ENCODE peak calls at places on chromosome 3, in ten cellular contexts. One of them, this sample, is unnamed.

GRCh38 chr3:127748754-127749327 is 73.5 kb downstream of the MGLL start:
- DNase-seq in tibial nerve: no peak
- DNase-seq in transverse colon: no peak
- DNase-seq in effector memory CD4-positive, alpha-beta T cell: no peak
- DNase-seq in sigmoid colon: peak; percentile 78
- DNase-seq in suprapubic skin: peak; percentile 63
- DNase-seq in right cardiac atrium: peak; percentile 75
- DNase-seq in CD4-positive, CD25-positive, alpha-beta regulatory T cell: no peak
- DNase-seq in IMR-90: no peak
- DNase-seq in hepatocyte: no peak
- DNase-seq in this sample: peak; percentile 83

GRCh38 chr3:129060276-129061076 is at the start of gene GP9:
- DNase-seq in suprapubic skin: no peak
- DNase-seq in right cardiac atrium: no peak
- DNase-seq in CD4-positive, CD25-positive, alpha-beta regulatory T cell: no peak
- DNase-seq in effector memory CD4-positive, alpha-beta T cell: no peak
- DNase-seq in IMR-90: no peak
- DNase-seq in tibial nerve: no peak
- DNase-seq in hepatocyte: no peak
- DNase-seq in transverse colon: no peak
- DNase-seq in sigmoid colon: no peak
- DNase-seq in this sample: peak; percentile 68

GRCh38 chr3:98038241-98038640 is 3.1 kb upstream of the GABRR3 start:
- DNase-seq in hepatocyte: no peak
- DNase-seq in transverse colon: no peak
- DNase-seq in IMR-90: no peak
- DNase-seq in CD4-positive, CD25-positive, alpha-beta regulatory T cell: no peak
- DNase-seq in tibial nerve: no peak
- DNase-seq in suprapubic skin: no peak
- DNase-seq in right cardiac atrium: no peak
- DNase-seq in effector memory CD4-positive, alpha-beta T cell: no peak
- DNase-seq in sigmoid colon: no peak
- DNase-seq in this sample: no peak

GRCh38 chr3:25870452-25870851 is 80.6 kb downstream of the OXSM start:
- DNase-seq in suprapubic skin: no peak
- DNase-seq in sigmoid colon: no peak
- DNase-seq in transverse colon: no peak
- DNase-seq in hepatocyte: no peak
- DNase-seq in CD4-positive, CD25-positive, alpha-beta regulatory T cell: no peak
- DNase-seq in IMR-90: peak; percentile 34
- DNase-seq in effector memory CD4-positive, alpha-beta T cell: no peak
- DNase-seq in tibial nerve: no peak
- DNase-seq in right cardiac atrium: no peak
- DNase-seq in this sample: no peak

GRCh38 chr3:178455264-178455663 is 81.0 kb upstream of the KCNMB2 start:
- DNase-seq in effector memory CD4-positive, alpha-beta T cell: no peak
- DNase-seq in hepatocyte: no peak
- DNase-seq in right cardiac atrium: no peak
- DNase-seq in IMR-90: no peak
- DNase-seq in CD4-positive, CD25-positive, alpha-beta regulatory T cell: no peak
- DNase-seq in transverse colon: no peak
- DNase-seq in tibial nerve: no peak
- DNase-seq in suprapubic skin: no peak
- DNase-seq in sigmoid colon: no peak
- DNase-seq in this sample: no peak

GRCh38 chr3:108887137-108887536 is 64.6 kb downstream of the TRAT1 start:
- DNase-seq in hepatocyte: no peak
- DNase-seq in right cardiac atrium: no peak
- DNase-seq in transverse colon: no peak
- DNase-seq in suprapubic skin: no peak
- DNase-seq in IMR-90: no peak
- DNase-seq in CD4-positive, CD25-positive, alpha-beta regulatory T cell: no peak
- DNase-seq in tibial nerve: no peak
- DNase-seq in sigmoid colon: no peak
- DNase-seq in effector memory CD4-positive, alpha-beta T cell: no peak
- DNase-seq in this sample: no peak

GRCh38 chr3:129112308-129113052 is 9.1 kb downstream of the RAB43 start:
- DNase-seq in right cardiac atrium: no peak
- DNase-seq in sigmoid colon: no peak
- DNase-seq in transverse colon: no peak
- DNase-seq in tibial nerve: no peak
- DNase-seq in IMR-90: peak; percentile 35
- DNase-seq in CD4-positive, CD25-positive, alpha-beta regulatory T cell: no peak
- DNase-seq in effector memory CD4-positive, alpha-beta T cell: no peak
- DNase-seq in hepatocyte: no peak
- DNase-seq in suprapubic skin: no peak
- DNase-seq in this sample: no peak

GRCh38 chr3:62174116-62174515 is 199.2 kb downstream of the FEZF2 start:
- DNase-seq in hepatocyte: no peak
- DNase-seq in effector memory CD4-positive, alpha-beta T cell: no peak
- DNase-seq in tibial nerve: no peak
- DNase-seq in IMR-90: no peak
- DNase-seq in CD4-positive, CD25-positive, alpha-beta regulatory T cell: no peak
- DNase-seq in sigmoid colon: no peak
- DNase-seq in right cardiac atrium: no peak
- DNase-seq in transverse colon: no peak
- DNase-seq in suprapubic skin: no peak
- DNase-seq in this sample: no peak

GRCh38 chr3:193947636-193948035 is 188.3 kb upstream of the HES1 start:
- DNase-seq in effector memory CD4-positive, alpha-beta T cell: no peak
- DNase-seq in IMR-90: no peak
- DNase-seq in sigmoid colon: no peak
- DNase-seq in CD4-positive, CD25-positive, alpha-beta regulatory T cell: no peak
- DNase-seq in right cardiac atrium: no peak
- DNase-seq in tibial nerve: no peak
- DNase-seq in hepatocyte: no peak
- DNase-seq in transverse colon: no peak
- DNase-seq in suprapubic skin: no peak
- DNase-seq in this sample: no peak

GRCh38 chr3:128726691-128727031 is 678 bp downstream of the RAB7A start:
- DNase-seq in transverse colon: peak; percentile 73
- DNase-seq in IMR-90: peak; percentile 87
- DNase-seq in tibial nerve: peak; percentile 48
- DNase-seq in sigmoid colon: peak; percentile 81
- DNase-seq in suprapubic skin: peak; percentile 88
- DNase-seq in hepatocyte: peak; percentile 87
- DNase-seq in right cardiac atrium: peak; percentile 68
- DNase-seq in effector memory CD4-positive, alpha-beta T cell: peak; percentile 43
- DNase-seq in CD4-positive, CD25-positive, alpha-beta regulatory T cell: no peak
- DNase-seq in this sample: peak; percentile 95

GRCh38 chr3:173191611-173192010 is 50.6 kb upstream of the SPATA16 start:
- DNase-seq in tibial nerve: no peak
- DNase-seq in effector memory CD4-positive, alpha-beta T cell: no peak
- DNase-seq in transverse colon: no peak
- DNase-seq in suprapubic skin: no peak
- DNase-seq in CD4-positive, CD25-positive, alpha-beta regulatory T cell: no peak
- DNase-seq in hepatocyte: no peak
- DNase-seq in IMR-90: peak; percentile 0
- DNase-seq in sigmoid colon: no peak
- DNase-seq in right cardiac atrium: no peak
- DNase-seq in this sample: no peak

GRCh38 chr3:149388001-149388435 is 10.6 kb upstream of the TM4SF1 start:
- DNase-seq in sigmoid colon: no peak
- DNase-seq in suprapubic skin: no peak
- DNase-seq in transverse colon: no peak
- DNase-seq in effector memory CD4-positive, alpha-beta T cell: no peak
- DNase-seq in right cardiac atrium: no peak
- DNase-seq in IMR-90: peak; percentile 99
- DNase-seq in hepatocyte: peak; percentile 54
- DNase-seq in tibial nerve: no peak
- DNase-seq in CD4-positive, CD25-positive, alpha-beta regulatory T cell: no peak
- DNase-seq in this sample: no peak

GRCh38 chr3:20652249-20652648 is 466.2 kb upstream of the SGO1 start:
- DNase-seq in CD4-positive, CD25-positive, alpha-beta regulatory T cell: no peak
- DNase-seq in sigmoid colon: no peak
- DNase-seq in right cardiac atrium: no peak
- DNase-seq in effector memory CD4-positive, alpha-beta T cell: no peak
- DNase-seq in hepatocyte: no peak
- DNase-seq in transverse colon: no peak
- DNase-seq in suprapubic skin: no peak
- DNase-seq in tibial nerve: no peak
- DNase-seq in IMR-90: no peak
- DNase-seq in this sample: no peak
- H3K9me3 ChIP-seq in CD4-positive, CD25-positive, alpha-beta regulatory T cell: peaks cover 2% of the 10 kb centered on the region
- H3K9me3 ChIP-seq in sigmoid colon: peaks cover 3% of the 10 kb centered on the region
- H3K9me3 ChIP-seq in right cardiac atrium: no peaks in the 10 kb centered on the region
- H3K9me3 ChIP-seq in effector memory CD4-positive, alpha-beta T cell: no peaks in the 10 kb centered on the region
- H3K9me3 ChIP-seq in hepatocyte: no peaks in the 10 kb centered on the region
- H3K9me3 ChIP-seq in transverse colon: no peaks in the 10 kb centered on the region
- H3K9me3 ChIP-seq in suprapubic skin: peaks cover 11% of the 10 kb centered on the region
- H3K9me3 ChIP-seq in tibial nerve: peaks cover 8% of the 10 kb centered on the region
- H3K9me3 ChIP-seq in IMR-90: peaks cover 1% of the 10 kb centered on the region
- H3K9me3 ChIP-seq in this sample: no peaks in the 10 kb centered on the region

GRCh38 chr3:12960497-12960896 is 112.7 kb downstream of the IQSEC1 start:
- DNase-seq in suprapubic skin: no peak
- DNase-seq in right cardiac atrium: no peak
- DNase-seq in tibial nerve: no peak
- DNase-seq in CD4-positive, CD25-positive, alpha-beta regulatory T cell: no peak
- DNase-seq in IMR-90: no peak
- DNase-seq in hepatocyte: no peak
- DNase-seq in sigmoid colon: no peak
- DNase-seq in effector memory CD4-positive, alpha-beta T cell: no peak
- DNase-seq in transverse colon: no peak
- DNase-seq in this sample: no peak

GRCh38 chr3:12959838-12960378 is 113.3 kb downstream of the IQSEC1 start:
- DNase-seq in transverse colon: peak; percentile 25
- DNase-seq in sigmoid colon: no peak
- DNase-seq in suprapubic skin: no peak
- DNase-seq in hepatocyte: no peak
- DNase-seq in right cardiac atrium: peak; percentile 84
- DNase-seq in IMR-90: no peak
- DNase-seq in tibial nerve: no peak
- DNase-seq in CD4-positive, CD25-positive, alpha-beta regulatory T cell: no peak
- DNase-seq in effector memory CD4-positive, alpha-beta T cell: no peak
- DNase-seq in this sample: no peak

GRCh38 chr3:12961726-12962036 is 111.5 kb downstream of the IQSEC1 start:
- DNase-seq in effector memory CD4-positive, alpha-beta T cell: no peak
- DNase-seq in transverse colon: no peak
- DNase-seq in hepatocyte: no peak
- DNase-seq in tibial nerve: no peak
- DNase-seq in IMR-90: no peak
- DNase-seq in suprapubic skin: no peak
- DNase-seq in CD4-positive, CD25-positive, alpha-beta regulatory T cell: no peak
- DNase-seq in sigmoid colon: no peak
- DNase-seq in right cardiac atrium: no peak
- DNase-seq in this sample: no peak

GRCh38 chr3:12962292-12962691 is 110.9 kb downstream of the IQSEC1 start:
- DNase-seq in suprapubic skin: no peak
- DNase-seq in CD4-positive, CD25-positive, alpha-beta regulatory T cell: no peak
- DNase-seq in transverse colon: no peak
- DNase-seq in tibial nerve: no peak
- DNase-seq in IMR-90: no peak
- DNase-seq in right cardiac atrium: no peak
- DNase-seq in hepatocyte: no peak
- DNase-seq in sigmoid colon: no peak
- DNase-seq in effector memory CD4-positive, alpha-beta T cell: no peak
- DNase-seq in this sample: peak; percentile 93

DNA sequence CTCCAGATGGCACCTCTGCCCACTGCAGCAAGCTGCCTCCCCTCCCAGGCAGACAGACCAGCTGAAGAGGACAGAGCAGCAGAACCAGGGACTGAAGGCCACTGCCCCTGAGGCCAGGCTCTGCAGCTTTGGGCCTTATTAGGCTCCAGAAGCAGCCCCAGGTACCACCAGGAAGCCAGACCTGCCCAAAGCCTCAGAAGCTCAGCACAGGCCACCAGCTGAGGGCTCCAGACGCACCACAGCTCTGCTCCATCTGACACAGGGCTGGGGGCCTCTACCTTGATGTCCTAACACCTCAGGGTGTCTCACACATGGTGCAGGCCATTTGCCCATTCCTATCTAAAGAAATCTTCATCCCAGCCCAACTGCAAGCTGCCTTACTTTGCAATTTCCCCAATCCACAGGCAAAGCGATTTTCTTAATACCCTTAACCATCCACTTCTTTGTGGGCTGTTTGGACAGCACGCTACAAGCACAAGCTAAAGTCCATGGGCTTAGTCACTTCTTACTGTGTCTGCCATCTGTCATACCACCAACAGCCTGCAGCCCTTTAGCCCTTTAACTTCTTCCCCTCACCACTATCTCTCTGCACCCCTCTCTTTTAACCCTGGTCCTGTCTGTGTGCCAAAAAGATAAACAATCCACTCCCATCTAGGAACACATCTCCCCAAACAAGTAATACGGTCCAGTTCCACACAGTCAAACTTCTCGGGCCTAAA is 112.1 kb downstream of the IQSEC1 start:
- DNase-seq in sigmoid colon: no peak
- DNase-seq in hepatocyte: no peak
- DNase-seq in transverse colon: no peak
- DNase-seq in tibial nerve: no peak
- DNase-seq in CD4-positive, CD25-positive, alpha-beta regulatory T cell: no peak
- DNase-seq in suprapubic skin: no peak
- DNase-seq in IMR-90: no peak
- DNase-seq in right cardiac atrium: peak; percentile 40
- DNase-seq in effector memory CD4-positive, alpha-beta T cell: no peak
- DNase-seq in this sample: peak; percentile 68
- H3K4me1 ChIP-seq in sigmoid colon: peaks cover 89% of the 10 kb centered on the region
- H3K4me1 ChIP-seq in hepatocyte: peaks cover 33% of the 10 kb centered on the region
- H3K4me1 ChIP-seq in transverse colon: peaks cover 27% of the 10 kb centered on the region
- H3K4me1 ChIP-seq in tibial nerve: no peaks in the 10 kb centered on the region
- H3K4me1 ChIP-seq in CD4-positive, CD25-positive, alpha-beta regulatory T cell: peaks cover 49% of the 10 kb centered on the region
- H3K4me1 ChIP-seq in suprapubic skin: peaks cover 98% of the 10 kb centered on the region
- H3K4me1 ChIP-seq in IMR-90: peaks cover 14% of the 10 kb centered on the region
- H3K4me1 ChIP-seq in right cardiac atrium: peaks cover 83% of the 10 kb centered on the region
- H3K4me1 ChIP-seq in effector memory CD4-positive, alpha-beta T cell: peaks cover 38% of the 10 kb centered on the region
- H3K4me1 ChIP-seq in this sample: peaks cover 17% of the 10 kb centered on the region

DNA sequence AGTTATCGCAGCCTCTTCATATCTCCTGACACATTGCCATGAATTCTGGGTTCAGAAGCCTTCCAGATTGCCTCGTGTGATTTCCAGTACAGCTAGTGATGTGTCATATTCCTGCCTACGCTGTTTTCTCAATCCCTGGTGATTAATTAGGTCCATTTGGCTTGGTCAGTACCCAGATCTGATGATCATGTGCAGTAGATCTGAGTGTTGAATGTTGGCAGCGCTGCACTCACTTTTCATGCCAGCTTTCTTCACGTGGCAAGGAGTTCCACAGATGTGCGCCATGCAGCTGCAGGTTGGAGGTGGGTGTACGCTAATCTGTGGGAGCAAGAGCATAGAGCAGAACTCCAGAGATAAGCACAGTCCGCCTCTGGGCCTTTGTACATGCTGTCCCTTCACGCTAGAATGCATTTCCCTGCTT is 86.9 kb upstream of the COL6A5 start:
- DNase-seq in effector memory CD4-positive, alpha-beta T cell: no peak
- DNase-seq in hepatocyte: no peak
- DNase-seq in transverse colon: no peak
- DNase-seq in IMR-90: no peak
- DNase-seq in sigmoid colon: no peak
- DNase-seq in suprapubic skin: no peak
- DNase-seq in tibial nerve: no peak
- DNase-seq in CD4-positive, CD25-positive, alpha-beta regulatory T cell: no peak
- DNase-seq in right cardiac atrium: peak; percentile 31
- DNase-seq in this sample: peak; percentile 68
- H3K9me3 ChIP-seq in effector memory CD4-positive, alpha-beta T cell: no peaks in the 10 kb centered on the region
- H3K9me3 ChIP-seq in hepatocyte: no peaks in the 10 kb centered on the region
- H3K9me3 ChIP-seq in transverse colon: no peaks in the 10 kb centered on the region
- H3K9me3 ChIP-seq in IMR-90: no peaks in the 10 kb centered on the region
- H3K9me3 ChIP-seq in sigmoid colon: no peaks in the 10 kb centered on the region
- H3K9me3 ChIP-seq in suprapubic skin: no peaks in the 10 kb centered on the region
- H3K9me3 ChIP-seq in tibial nerve: no peaks in the 10 kb centered on the region
- H3K9me3 ChIP-seq in CD4-positive, CD25-positive, alpha-beta regulatory T cell: no peaks in the 10 kb centered on the region
- H3K9me3 ChIP-seq in right cardiac atrium: no peaks in the 10 kb centered on the region
- H3K9me3 ChIP-seq in this sample: no peaks in the 10 kb centered on the region

GRCh38 chr3:64278631-64279030 is 53.4 kb upstream of the PRICKLE2 start:
- DNase-seq in suprapubic skin: no peak
- DNase-seq in effector memory CD4-positive, alpha-beta T cell: no peak
- DNase-seq in CD4-positive, CD25-positive, alpha-beta regulatory T cell: no peak
- DNase-seq in sigmoid colon: no peak
- DNase-seq in IMR-90: peak; percentile 50
- DNase-seq in transverse colon: no peak
- DNase-seq in hepatocyte: no peak
- DNase-seq in tibial nerve: no peak
- DNase-seq in right cardiac atrium: no peak
- DNase-seq in this sample: no peak
- H3K4me1 ChIP-seq in suprapubic skin: no peaks in the 10 kb centered on the region
- H3K4me1 ChIP-seq in effector memory CD4-positive, alpha-beta T cell: no peaks in the 10 kb centered on the region
- H3K4me1 ChIP-seq in CD4-positive, CD25-positive, alpha-beta regulatory T cell: no peaks in the 10 kb centered on the region
- H3K4me1 ChIP-seq in sigmoid colon: no peaks in the 10 kb centered on the region
- H3K4me1 ChIP-seq in IMR-90: no peaks in the 10 kb centered on the region
- H3K4me1 ChIP-seq in transverse colon: no peaks in the 10 kb centered on the region
- H3K4me1 ChIP-seq in hepatocyte: no peaks in the 10 kb centered on the region
- H3K4me1 ChIP-seq in tibial nerve: no peaks in the 10 kb centered on the region
- H3K4me1 ChIP-seq in right cardiac atrium: no peaks in the 10 kb centered on the region
- H3K4me1 ChIP-seq in this sample: no peaks in the 10 kb centered on the region